ENCODE peak calls at places on chromosome 19, in seven cellular contexts. One of them, this sample, is unnamed.

GRCh38 chr19:58538257-58539168 is 5.4 kb upstream of the TRIM28 start:
- DNase-seq in HFF-Myc: no peak
- DNase-seq in kidney: peak
- DNase-seq in thoracic aorta: no peak
- DNase-seq in coronary artery: peak
- DNase-seq in GM23338: peak
- DNase-seq in IMR-90: no peak
- DNase-seq in this sample: no peak

GRCh38 chr19:50384685-50385535 is 763 bp downstream of the POLD1 start:
- DNase-seq in IMR-90: peak
- DNase-seq in thoracic aorta: no peak
- DNase-seq in GM23338: peak
- DNase-seq in kidney: no peak
- DNase-seq in HFF-Myc: no peak
- DNase-seq in coronary artery: no peak
- DNase-seq in this sample: no peak

GRCh38 chr19:38657633-38658222 is 10.3 kb downstream of the ACTN4 start:
- DNase-seq in thoracic aorta: no peak
- DNase-seq in HFF-Myc: no peak
- DNase-seq in kidney: no peak
- DNase-seq in GM23338: peak
- DNase-seq in coronary artery: no peak
- DNase-seq in IMR-90: peak
- DNase-seq in this sample: no peak

GRCh38 chr19:10747271-10747670 is 29.4 kb downstream of the DNM2 start:
- DNase-seq in HFF-Myc: no peak
- DNase-seq in coronary artery: no peak
- DNase-seq in GM23338: no peak
- DNase-seq in IMR-90: no peak
- DNase-seq in thoracic aorta: no peak
- DNase-seq in kidney: no peak
- DNase-seq in this sample: no peak

GRCh38 chr19:13611596-13611995 is 105.3 kb upstream of the CACNA1A start:
- DNase-seq in GM23338: no peak
- DNase-seq in IMR-90: no peak
- DNase-seq in thoracic aorta: no peak
- DNase-seq in HFF-Myc: no peak
- DNase-seq in coronary artery: no peak
- DNase-seq in kidney: no peak
- DNase-seq in this sample: no peak

GRCh38 chr19:12603714-12604113 is 6.9 kb downstream of the ZNF490 start:
- DNase-seq in GM23338: no peak
- DNase-seq in thoracic aorta: no peak
- DNase-seq in IMR-90: peak
- DNase-seq in coronary artery: no peak
- DNase-seq in HFF-Myc: no peak
- DNase-seq in kidney: no peak
- DNase-seq in this sample: no peak

GRCh38 chr19:10565028-10565566 is 713 bp downstream of the KRI1 start:
- DNase-seq in IMR-90: peak
- DNase-seq in coronary artery: peak
- DNase-seq in HFF-Myc: no peak
- DNase-seq in kidney: peak
- DNase-seq in GM23338: peak
- DNase-seq in thoracic aorta: no peak
- DNase-seq in this sample: no peak

GRCh38 chr19:2290441-2291184 is 8.6 kb upstream of the PEAK3 start:
- DNase-seq in coronary artery: no peak
- DNase-seq in kidney: no peak
- DNase-seq in HFF-Myc: no peak
- DNase-seq in IMR-90: no peak
- DNase-seq in GM23338: peak
- DNase-seq in thoracic aorta: no peak
- DNase-seq in this sample: no peak

GRCh38 chr19:32349724-32350475 is 4.5 kb downstream of the ZNF507 start:
- DNase-seq in GM23338: no peak
- DNase-seq in coronary artery: no peak
- DNase-seq in kidney: no peak
- DNase-seq in IMR-90: peak
- DNase-seq in thoracic aorta: no peak
- DNase-seq in HFF-Myc: no peak
- DNase-seq in this sample: no peak

GRCh38 chr19:55452381-55453325 is 8.8 kb downstream of the ISOC2 start:
- DNase-seq in IMR-90: peak
- DNase-seq in thoracic aorta: no peak
- DNase-seq in HFF-Myc: peak
- DNase-seq in coronary artery: peak
- DNase-seq in kidney: peak
- DNase-seq in GM23338: peak
- DNase-seq in this sample: peak

GRCh38 chr19:57280913-57281425 is 684 bp downstream of the ZNF460 start:
- DNase-seq in thoracic aorta: no peak
- DNase-seq in HFF-Myc: no peak
- DNase-seq in coronary artery: no peak
- DNase-seq in kidney: no peak
- DNase-seq in GM23338: no peak
- DNase-seq in IMR-90: no peak
- DNase-seq in this sample: no peak

GRCh38 chr19:48192750-48193149 is 22.3 kb downstream of the ZSWIM9 start:
- DNase-seq in GM23338: no peak
- DNase-seq in HFF-Myc: no peak
- DNase-seq in coronary artery: no peak
- DNase-seq in kidney: peak
- DNase-seq in IMR-90: no peak
- DNase-seq in thoracic aorta: no peak
- DNase-seq in this sample: no peak

GRCh38 chr19:42038675-42039074 is 31.3 kb downstream of the GRIK5 start:
- DNase-seq in HFF-Myc: no peak
- DNase-seq in kidney: no peak
- DNase-seq in GM23338: no peak
- DNase-seq in coronary artery: no peak
- DNase-seq in IMR-90: no peak
- DNase-seq in thoracic aorta: no peak
- DNase-seq in this sample: no peak

GRCh38 chr19:14091885-14092462 is 1.4 kb upstream of the SAMD1 start:
- DNase-seq in kidney: no peak
- DNase-seq in IMR-90: no peak
- DNase-seq in thoracic aorta: no peak
- DNase-seq in coronary artery: no peak
- DNase-seq in GM23338: peak
- DNase-seq in HFF-Myc: no peak
- DNase-seq in this sample: no peak

GRCh38 chr19:48342841-48343540 is 17.6 kb downstream of the EMP3 start:
- DNase-seq in kidney: no peak
- DNase-seq in IMR-90: peak
- DNase-seq in thoracic aorta: no peak
- DNase-seq in HFF-Myc: no peak
- DNase-seq in GM23338: no peak
- DNase-seq in coronary artery: no peak
- DNase-seq in this sample: no peak

GRCh38 chr19:13163609-13164364 is 13.6 kb downstream of the IER2 start:
- DNase-seq in GM23338: peak
- DNase-seq in coronary artery: peak
- DNase-seq in thoracic aorta: no peak
- DNase-seq in IMR-90: peak
- DNase-seq in kidney: peak
- DNase-seq in HFF-Myc: no peak
- DNase-seq in this sample: peak

GRCh38 chr19:48965806-48966540 is 864 bp downstream of the FTL start:
- DNase-seq in HFF-Myc: no peak
- DNase-seq in coronary artery: peak
- DNase-seq in IMR-90: peak
- DNase-seq in thoracic aorta: peak
- DNase-seq in kidney: peak
- DNase-seq in GM23338: peak
- DNase-seq in this sample: no peak

GRCh38 chr19:39400997-39401548 is 5.6 kb upstream of the ZFP36 start:
- DNase-seq in GM23338: no peak
- DNase-seq in IMR-90: no peak
- DNase-seq in HFF-Myc: no peak
- DNase-seq in thoracic aorta: no peak
- DNase-seq in kidney: peak
- DNase-seq in coronary artery: peak
- DNase-seq in this sample: no peak

GRCh38 chr19:50410109-50410508 is 8.6 kb upstream of the SPIB start:
- DNase-seq in GM23338: no peak
- DNase-seq in thoracic aorta: no peak
- DNase-seq in coronary artery: no peak
- DNase-seq in kidney: no peak
- DNase-seq in HFF-Myc: no peak
- DNase-seq in IMR-90: no peak
- DNase-seq in this sample: no peak

GRCh38 chr19:3275068-3275582 is 50.7 kb downstream of the CELF5 start:
- DNase-seq in coronary artery: no peak
- DNase-seq in kidney: no peak
- DNase-seq in thoracic aorta: no peak
- DNase-seq in HFF-Myc: no peak
- DNase-seq in GM23338: peak
- DNase-seq in IMR-90: no peak
- DNase-seq in this sample: no peak

GRCh38 chr19:29872224-29872731 is 60.5 kb downstream of the CCNE1 start:
- DNase-seq in coronary artery: no peak
- DNase-seq in GM23338: peak
- DNase-seq in kidney: no peak
- DNase-seq in HFF-Myc: no peak
- DNase-seq in thoracic aorta: no peak
- DNase-seq in IMR-90: no peak
- DNase-seq in this sample: no peak
- TF ChIP-seq CTCF in coronary artery: no peak
- TF ChIP-seq CTCF in GM23338: peak
- TF ChIP-seq CTCF in kidney: no peak
- TF ChIP-seq CTCF in HFF-Myc: no peak
- TF ChIP-seq CTCF in thoracic aorta: no peak
- TF ChIP-seq CTCF in IMR-90: peak
- TF ChIP-seq CTCF in this sample: no peak

GRCh38 chr19:46016426-46017094 is 6.3 kb downstream of the PGLYRP1 start:
- DNase-seq in thoracic aorta: no peak
- DNase-seq in GM23338: peak
- DNase-seq in HFF-Myc: no peak
- DNase-seq in IMR-90: peak
- DNase-seq in kidney: peak
- DNase-seq in coronary artery: peak
- DNase-seq in this sample: peak
- TF ChIP-seq CTCF in thoracic aorta: peak
- TF ChIP-seq CTCF in GM23338: peak
- TF ChIP-seq CTCF in HFF-Myc: peak
- TF ChIP-seq CTCF in IMR-90: peak
- TF ChIP-seq CTCF in kidney: peak
- TF ChIP-seq CTCF in coronary artery: peak
- TF ChIP-seq CTCF in this sample: peak

DNA sequence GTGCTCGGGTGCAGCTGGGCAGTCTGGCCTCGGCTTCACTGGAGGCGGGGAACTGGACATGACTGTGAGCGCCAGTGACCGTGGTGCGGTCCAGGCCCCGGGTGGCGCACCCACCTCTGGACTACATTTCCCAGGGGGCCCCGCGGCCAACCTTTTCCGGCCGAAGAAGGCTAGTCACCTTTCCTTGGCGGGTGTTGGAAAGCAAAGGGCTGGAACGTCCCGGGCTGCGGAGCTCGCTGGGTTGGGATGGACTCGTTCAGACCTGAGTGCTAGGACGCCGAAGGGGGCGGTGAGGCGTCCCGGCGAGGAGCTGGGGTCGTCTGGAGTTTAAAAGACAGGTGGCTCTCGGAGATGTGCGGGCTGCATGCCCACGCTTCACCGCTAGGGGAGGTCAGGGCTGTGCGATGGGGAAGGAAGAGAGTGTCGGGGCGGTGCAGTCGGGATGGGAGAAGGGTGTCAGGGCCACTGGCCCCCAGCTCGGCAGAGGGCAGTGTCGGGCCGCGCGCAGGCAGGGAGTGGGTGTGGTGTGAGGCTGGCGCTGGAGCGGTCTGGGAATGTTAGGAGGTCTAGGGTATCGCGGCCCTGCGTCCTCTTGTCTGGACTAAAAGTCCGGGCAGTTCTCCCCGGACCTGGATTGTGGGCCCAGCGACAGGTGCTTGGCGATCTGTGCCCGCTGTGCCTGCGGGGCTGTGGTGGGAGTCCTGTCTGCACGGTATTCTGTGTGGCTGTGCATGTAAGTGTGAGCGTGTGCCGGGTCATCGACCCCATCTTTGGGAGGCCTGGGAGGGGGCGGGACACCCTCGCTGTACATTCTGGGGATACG is 57.1 kb downstream of the ZNF568 start:
- DNase-seq in GM23338: peak
- DNase-seq in kidney: peak
- DNase-seq in IMR-90: peak
- DNase-seq in HFF-Myc: peak
- DNase-seq in thoracic aorta: peak
- DNase-seq in coronary artery: peak
- DNase-seq in this sample: peak
- TF ChIP-seq CTCF in GM23338: peak
- TF ChIP-seq CTCF in kidney: peak
- TF ChIP-seq CTCF in IMR-90: peak
- TF ChIP-seq CTCF in HFF-Myc: peak
- TF ChIP-seq CTCF in thoracic aorta: peak
- TF ChIP-seq CTCF in coronary artery: peak
- TF ChIP-seq CTCF in this sample: peak

DNA sequence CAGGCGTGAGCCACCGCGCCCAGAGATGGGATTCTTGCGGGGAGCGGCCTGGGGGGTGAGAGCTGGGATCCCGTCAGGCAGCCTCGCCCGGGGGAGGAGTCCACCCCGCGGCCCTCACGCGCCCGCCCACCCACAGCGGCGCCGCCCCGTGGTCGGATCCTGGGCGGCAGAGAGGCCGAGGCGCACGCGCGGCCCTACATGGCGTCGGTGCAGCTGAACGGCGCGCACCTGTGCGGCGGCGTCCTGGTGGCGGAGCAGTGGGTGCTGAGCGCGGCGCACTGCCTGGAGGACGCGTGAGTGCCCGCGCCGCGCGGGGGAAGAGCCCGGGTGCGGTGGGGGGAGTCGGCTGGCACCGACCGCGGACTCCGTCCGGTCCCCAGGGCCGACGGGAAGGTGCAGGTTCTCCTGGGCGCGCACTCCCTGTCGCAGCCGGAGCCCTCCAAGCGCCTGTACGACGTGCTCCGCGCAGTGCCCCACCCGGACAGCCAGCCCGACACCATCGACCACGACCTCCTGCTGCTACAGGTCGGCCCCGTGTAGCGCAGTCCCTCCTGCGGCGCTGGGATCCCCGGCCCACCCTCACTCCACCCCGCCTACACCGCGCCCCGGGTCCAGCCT is 1.1 kb downstream of the CFD start:
- DNase-seq in HFF-Myc: no peak
- DNase-seq in thoracic aorta: no peak
- DNase-seq in GM23338: peak
- DNase-seq in IMR-90: peak
- DNase-seq in kidney: peak
- DNase-seq in coronary artery: no peak
- DNase-seq in this sample: peak
- TF ChIP-seq CTCF in HFF-Myc: no peak
- TF ChIP-seq CTCF in thoracic aorta: no peak
- TF ChIP-seq CTCF in GM23338: peak
- TF ChIP-seq CTCF in IMR-90: peak
- TF ChIP-seq CTCF in kidney: peak
- TF ChIP-seq CTCF in coronary artery: no peak
- TF ChIP-seq CTCF in this sample: peak

DNA sequence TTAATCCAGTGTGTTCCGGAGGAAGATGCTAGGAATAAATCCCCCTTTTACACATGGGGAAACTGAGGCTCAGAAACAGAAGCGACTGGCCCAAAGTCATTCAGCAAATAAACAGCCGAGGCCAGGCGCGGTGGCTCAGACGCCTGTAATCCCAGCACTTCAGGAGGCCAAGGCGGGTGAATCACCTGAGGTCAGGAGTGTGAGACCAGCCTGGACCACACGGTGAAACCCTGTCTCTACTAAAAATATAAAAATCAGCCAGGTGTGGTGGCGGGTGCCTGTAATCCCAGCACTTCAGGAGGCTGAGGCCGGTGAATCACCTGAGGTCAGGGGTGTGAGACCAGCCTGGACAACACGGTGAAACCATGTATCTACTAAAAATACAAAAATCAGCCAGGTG is 11.6 kb upstream of the PLIN3 start:
- DNase-seq in HFF-Myc: no peak
- DNase-seq in thoracic aorta: no peak
- DNase-seq in kidney: no peak
- DNase-seq in GM23338: no peak
- DNase-seq in coronary artery: no peak
- DNase-seq in IMR-90: no peak
- DNase-seq in this sample: no peak
- TF ChIP-seq CTCF in HFF-Myc: no peak
- TF ChIP-seq CTCF in thoracic aorta: no peak
- TF ChIP-seq CTCF in kidney: no peak
- TF ChIP-seq CTCF in GM23338: no peak
- TF ChIP-seq CTCF in coronary artery: no peak
- TF ChIP-seq CTCF in IMR-90: no peak
- TF ChIP-seq CTCF in this sample: no peak